ENCODE peak calls at places on chromosomes 5 and 9, in five cellular contexts. K is colonic mucosa, Y is lower lobe of right lung, G is cardiac muscle cell, D is tibial artery. V is an unnamed sample.
A peak's percentile ranks its signal among the peaks of the same experiment; 100 is the strongest.

GRCh38 chr9:114908104-114908621 is 22.2 kb downstream of the TNFSF8 start:
- DNase-seq in K (peak; percentile 41), Y (no peak), G (no peak), D (no peak), V (peak; percentile 72)

GRCh38 chr5:143121135-143121474 is 282.4 kb downstream of the NR3C1 start:
- DNase-seq in K (no peak), Y (no peak), G (no peak), D (no peak), V (no peak)

GRCh38 chr5:42952575-42952974 is 87.5 kb downstream of the ANXA2R start:
- DNase-seq in K (no peak), Y (no peak), G (no peak), D (no peak), V (no peak)

GRCh38 chr9:93910598-93910997 is 44.6 kb downstream of the BARX1 start:
- DNase-seq in K (no peak), Y (peak; percentile 20), G (no peak), D (no peak), V (peak; percentile 63)

GRCh38 chr5:141208478-141208877 is at the start of gene PCDHB12:
- DNase-seq in K (no peak), Y (no peak), G (peak; percentile 49), D (no peak), V (peak; percentile 70)

GRCh38 chr5:142495561-142495960 is 170.7 kb upstream of the SPRY4 start:
- DNase-seq in K (no peak), Y (no peak), G (no peak), D (no peak), V (no peak)

GRCh38 chr5:32936329-32936728 is 225.2 kb downstream of the NPR3 start:
- DNase-seq in K (no peak), Y (no peak), G (no peak), D (no peak), V (no peak)

GRCh38 chr9:87421734-87422133 is 75.9 kb upstream of the DAPK1 start:
- DNase-seq in K (no peak), Y (no peak), G (no peak), D (no peak), V (peak; percentile 65)

GRCh38 chr5:106017243-106017857 is 1653.4 kb downstream of the EFNA5 start:
- DNase-seq in K (no peak), Y (no peak), G (no peak), D (no peak), V (no peak)

GRCh38 chr5:15034379-15034778 is 162.8 kb upstream of the ANKH start:
- DNase-seq in K (no peak), Y (no peak), G (no peak), D (no peak), V (no peak)

GRCh38 chr5:33867236-33867635 is 24.6 kb downstream of the ADAMTS12 start:
- DNase-seq in K (no peak), Y (no peak), G (no peak), D (no peak), V (no peak)

GRCh38 chr9:33415152-33416038 is 13.0 kb upstream of the AQP7 start:
- DNase-seq in K (peak; percentile 95), Y (peak; percentile 96), G (peak; percentile 78), D (peak; percentile 76), V (peak; percentile 96)

GRCh38 chr5:92492908-92493307 is 1088.1 kb downstream of the NR2F1-AS1 start:
- DNase-seq in K (no peak), Y (no peak), G (no peak), D (no peak), V (no peak)

GRCh38 chr9:129826344-129826743 is 2.4 kb upstream of the TOR1A start:
- DNase-seq in K (no peak), Y (no peak), G (no peak), D (no peak), V (no peak)

DNA sequence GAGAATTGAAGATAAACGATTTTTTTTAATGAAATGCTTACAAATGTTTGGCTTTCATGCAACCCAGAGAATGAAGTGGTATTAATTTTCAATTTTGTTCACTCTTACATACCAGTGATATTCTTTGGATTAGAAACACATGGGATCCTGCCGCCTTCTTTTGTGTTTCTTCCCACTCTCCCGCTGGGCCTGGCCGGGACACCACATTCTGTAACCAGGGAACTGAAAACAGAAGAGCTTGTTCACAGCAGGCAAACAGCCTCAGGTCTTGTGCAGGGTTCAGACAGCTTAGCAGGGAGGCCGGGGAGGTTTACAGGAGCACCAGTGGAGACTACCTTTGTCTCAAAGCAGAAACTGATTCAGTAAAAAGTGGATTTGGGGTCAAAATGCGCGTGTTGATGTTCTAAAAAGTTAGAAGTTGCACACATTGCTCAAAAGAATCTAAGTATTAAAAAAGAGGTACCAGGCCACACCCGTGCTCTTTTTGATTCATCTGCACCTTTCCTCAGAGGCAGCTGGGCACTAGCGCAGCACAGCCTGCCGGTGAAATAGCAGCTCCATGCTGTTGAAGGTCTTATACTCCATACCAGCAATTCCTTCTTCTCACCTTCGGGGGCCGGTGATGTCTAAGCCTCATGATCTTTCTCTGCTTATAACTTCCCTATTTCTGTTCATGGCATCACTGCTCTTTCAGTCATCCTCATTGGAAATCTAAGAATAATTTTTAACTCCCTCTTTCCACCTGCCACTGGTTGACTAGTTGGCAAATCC is 67.1 kb downstream of the GRAMD2B start:
- DNase-seq in K (no peak), Y (no peak), G (no peak), D (no peak), V (peak; percentile 73)
- TF ChIP-seq CTCF in K (no peak), Y (no peak), G (peak; percentile 5), D (no peak), V (peak; percentile 56)

GRCh38 chr5:12323637-12324229 is 419.5 kb upstream of the CTNND2 start:
- DNase-seq in K (no peak), Y (no peak), G (no peak), D (no peak), V (peak; percentile 83)
- H3K27ac ChIP-seq in K (no peak overlapping the region), Y (no peak overlapping the region), G (no peak overlapping the region), D (no peak overlapping the region), V (no peak overlapping the region)

GRCh38 chr9:109312783-109313182 is 8.1 kb downstream of the EPB41L4B start:
- DNase-seq in K (no peak), Y (no peak), G (no peak), D (no peak), V (no peak)

GRCh38 chr9:109315480-109315879 is 5.4 kb downstream of the EPB41L4B start:
- DNase-seq in K (no peak), Y (no peak), G (no peak), D (no peak), V (no peak)

GRCh38 chr9:109313351-109313750 is 7.5 kb downstream of the EPB41L4B start:
- DNase-seq in K (peak; percentile 60), Y (no peak), G (no peak), D (no peak), V (no peak)

GRCh38 chr9:109315889-109316640 is 4.8 kb downstream of the EPB41L4B start:
- DNase-seq in K (peak; percentile 89), Y (peak; percentile 89), G (no peak), D (peak; percentile 83), V (peak; percentile 61)

DNA sequence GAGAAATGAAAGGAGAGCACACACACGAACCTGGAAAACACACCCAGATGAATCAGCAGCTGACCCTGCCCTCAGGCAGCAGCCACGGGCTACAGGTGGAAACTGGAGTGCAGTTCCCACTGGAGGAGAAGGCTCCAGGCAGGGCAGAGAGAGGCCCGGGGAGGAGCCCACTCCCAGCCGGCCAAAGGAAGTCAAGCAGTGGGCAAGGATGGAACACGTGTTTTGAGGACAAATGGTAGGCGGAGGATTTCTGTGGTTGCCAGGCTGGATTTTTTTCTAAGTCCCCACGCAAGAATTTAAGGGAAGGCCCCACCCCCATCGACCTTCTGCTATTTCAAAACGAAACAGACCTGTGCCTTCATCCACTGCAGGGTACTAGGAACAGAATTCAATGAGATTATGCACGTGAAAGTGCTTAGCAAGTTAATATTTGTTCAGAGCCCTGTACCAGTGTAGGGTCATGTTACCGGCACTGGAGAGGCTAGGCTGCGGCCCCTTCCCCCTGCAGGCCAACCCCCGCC is 6.8 kb downstream of the EPB41L4B start:
- DNase-seq in K (no peak), Y (peak; percentile 53), G (no peak), D (no peak), V (no peak)
- H3K4me1 ChIP-seq in K (peaks cover 17% of the 10 kb centered on the region), Y (peaks cover 13% of the 10 kb centered on the region), G (no peaks in the 10 kb centered on the region), D (peaks cover 3% of the 10 kb centered on the region), V (no peaks in the 10 kb centered on the region)

GRCh38 chr5:180201051-180201987 is 7.7 kb downstream of the RASGEF1C start:
- DNase-seq in K (no peak), Y (no peak), G (peak; percentile 61), D (no peak), V (peak; percentile 90)
- TF ChIP-seq CTCF in K (peak; percentile 41), Y (peak; percentile 18), G (peak; percentile 40), D (no peak), V (peak; percentile 85)

DNA sequence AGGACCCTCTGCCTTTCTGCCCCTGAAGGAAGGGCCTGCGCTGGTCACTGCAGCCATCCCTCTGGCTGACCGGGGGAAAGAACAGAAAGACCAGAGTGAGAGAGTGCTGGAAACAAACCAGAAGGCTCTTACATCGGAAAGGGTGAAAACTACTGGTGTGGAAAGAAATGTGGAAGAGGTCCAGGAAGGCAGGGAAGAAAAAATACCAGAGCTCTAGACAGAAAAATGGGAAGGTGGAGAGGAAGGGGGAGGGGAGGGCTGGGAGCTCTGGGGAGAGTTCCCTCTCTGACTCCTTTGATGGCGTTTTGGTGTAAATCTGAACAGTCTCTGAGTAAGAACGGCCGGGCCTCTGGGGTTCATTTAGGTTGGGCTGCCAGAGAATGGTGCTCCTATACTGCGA is 47.7 kb downstream of the COL23A1 start:
- DNase-seq in K (no peak), Y (no peak), G (peak; percentile 83), D (no peak), V (no peak)
- H3K27ac ChIP-seq in K (no peak overlapping the region), Y (no peak overlapping the region), G (peak overlapping the region; percentile 92), D (no peak overlapping the region), V (no peak overlapping the region)

DNA sequence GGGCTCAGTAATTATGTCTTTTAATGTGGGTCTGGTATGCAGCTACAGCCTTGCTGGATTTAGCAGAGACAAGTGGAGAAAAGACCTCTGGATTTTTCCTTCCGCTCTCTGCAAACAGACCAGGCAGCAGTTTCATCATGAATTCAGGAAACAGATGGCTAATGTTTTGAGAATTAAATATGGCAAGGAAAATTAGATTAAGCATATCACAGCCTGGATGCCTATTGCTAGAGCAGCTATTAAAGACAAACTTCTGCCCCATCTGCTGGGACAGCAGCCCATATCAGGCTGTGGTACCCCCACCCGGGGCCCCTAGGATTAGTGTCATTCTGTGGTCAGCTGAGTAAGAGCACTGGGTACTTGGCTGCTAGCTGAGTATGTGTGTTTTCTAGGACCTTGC is 6.2 kb downstream of the SKP2 start:
- DNase-seq in K (no peak), Y (no peak), G (peak; percentile 7), D (no peak), V (no peak)
- H3K4me1 ChIP-seq in K (no peaks in the 10 kb centered on the region), Y (peaks cover 17% of the 10 kb centered on the region), G (peaks cover 37% of the 10 kb centered on the region), D (peaks cover 6% of the 10 kb centered on the region), V (peaks cover 20% of the 10 kb centered on the region)

DNA sequence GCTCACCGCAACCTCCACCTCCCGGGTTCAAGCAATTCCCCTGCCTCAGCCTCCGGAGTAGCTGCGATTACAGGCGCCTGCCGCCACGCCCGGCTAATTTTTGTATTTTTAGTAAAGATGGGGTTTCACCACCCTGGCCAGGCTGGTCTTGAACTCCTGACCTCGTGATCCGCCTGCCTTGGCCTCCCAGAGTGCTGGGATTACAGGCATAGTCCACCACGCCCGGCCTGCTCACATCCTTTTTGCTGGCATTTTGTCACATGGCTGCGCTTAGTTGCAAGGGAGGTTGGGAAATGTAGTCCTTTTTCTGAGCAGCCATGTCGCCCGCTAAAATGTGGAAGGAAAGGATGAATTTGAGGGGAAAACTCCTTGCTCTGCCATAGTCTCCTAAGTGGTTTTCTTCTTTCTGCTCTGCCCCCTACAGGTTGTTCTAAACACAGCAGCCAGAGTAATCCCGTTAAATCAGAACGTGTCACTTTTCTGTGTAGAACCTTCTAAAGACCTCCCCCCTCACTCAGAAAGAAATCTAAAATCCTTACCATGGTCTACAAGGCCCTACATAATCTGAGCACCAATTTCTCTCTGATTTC is 57.8 kb upstream of the HSPA9 start:
- DNase-seq in K (peak; percentile 62), Y (peak; percentile 73), G (peak; percentile 70), D (peak; percentile 73), V (peak; percentile 94)
- TF ChIP-seq CTCF in K (peak; percentile 29), Y (peak; percentile 46), G (peak; percentile 58), D (peak; percentile 21), V (peak; percentile 85)

GRCh38 chr5:95921501-95921900 is 40.1 kb downstream of the ELL2 start:
- DNase-seq in K (no peak), Y (no peak), G (no peak), D (no peak), V (no peak)
- H3K27ac ChIP-seq in K (no peak overlapping the region), Y (no peak overlapping the region), G (no peak overlapping the region), D (no peak overlapping the region), V (no peak overlapping the region)

V was measured in endodermal cell.